ENCODE peak calls at places on chromosomes 12 and 14, in six cellular contexts. P is fibroblast of pulmonary artery; O is CD4-positive, alpha-beta T cell; S is foreskin keratinocyte; G is neural progenitor cell; L is vagina. K is an unnamed sample.

GRCh38 chr12:98653866-98654493 is 8.9 kb downstream of the APAF1 start:
- DNase-seq in P (peak), O (no peak), S (peak), G (peak), L (no peak), K (no peak)

GRCh38 chr12:66693901-66694513 is 15.1 kb upstream of the GRIP1 start:
- DNase-seq in P (peak), O (no peak), S (peak), G (peak), L (no peak), K (peak)

GRCh38 chr14:75257241-75257640 is 21.4 kb upstream of the FOS start:
- DNase-seq in P (peak), O (no peak), S (peak), G (no peak), L (no peak), K (no peak)

GRCh38 chr12:69238589-69239285 is 632 bp upstream of the CPSF6 start:
- DNase-seq in P (peak), O (no peak), S (no peak), G (no peak), L (no peak), K (no peak)

GRCh38 chr14:21066882-21067502 is 3.1 kb upstream of the ARHGEF40 start:
- DNase-seq in P (no peak), O (no peak), S (peak), G (no peak), L (no peak), K (no peak)

GRCh38 chr14:92185559-92185958 is 63.8 kb downstream of the CPSF2 start:
- DNase-seq in P (no peak), O (no peak), S (no peak), G (no peak), L (no peak), K (no peak)

GRCh38 chr14:54444003-54444402 is 2.8 kb upstream of the CNIH1 start:
- DNase-seq in P (no peak), O (no peak), S (no peak), G (no peak), L (no peak), K (no peak)

GRCh38 chr14:68144051-68144681 is 324.6 kb downstream of the RAD51B start:
- DNase-seq in P (peak), O (no peak), S (peak), G (no peak), L (peak), K (no peak)

GRCh38 chr14:25607095-25607657 is 557.2 kb upstream of the STXBP6 start:
- DNase-seq in P (no peak), O (no peak), S (no peak), G (peak), L (no peak), K (no peak)

GRCh38 chr12:132140918-132141841 is 2.9 kb downstream of the DDX51 start:
- DNase-seq in P (no peak), O (no peak), S (no peak), G (no peak), L (no peak), K (no peak)

GRCh38 chr12:52032431-52032796 is 18.8 kb upstream of the NR4A1 start:
- DNase-seq in P (peak), O (no peak), S (peak), G (no peak), L (peak), K (no peak)

GRCh38 chr12:75208851-75209781 is 523 bp downstream of the KCNC2 start:
- DNase-seq in P (peak), O (no peak), S (peak), G (peak), L (no peak), K (peak)

GRCh38 chr12:69071091-69071370 is 138.1 kb upstream of the CPM start:
- DNase-seq in P (no peak), O (no peak), S (no peak), G (no peak), L (no peak), K (no peak)

GRCh38 chr12:132479938-132480619 is 9.9 kb upstream of the FBRSL1 start:
- DNase-seq in P (no peak), O (no peak), S (no peak), G (no peak), L (no peak), K (no peak)

GRCh38 chr12:76820888-76821482 is 57.1 kb downstream of the ZDHHC17 start:
- DNase-seq in P (peak), O (no peak), S (peak), G (peak), L (no peak), K (no peak)

GRCh38 chr12:124441443-124442190 is 125.8 kb downstream of the NCOR2 start:
- DNase-seq in P (peak), O (no peak), S (peak), G (no peak), L (no peak), K (no peak)

GRCh38 chr14:103243764-103244737 is 90.0 kb upstream of the EIF5 start:
- DNase-seq in P (peak), O (no peak), S (peak), G (no peak), L (no peak), K (no peak)

GRCh38 chr12:15738438-15739015 is 50.7 kb downstream of the EPS8 start:
- DNase-seq in P (no peak), O (no peak), S (no peak), G (no peak), L (no peak), K (no peak)

GRCh38 chr12:73815072-73815660 is 722.5 kb upstream of the ATXN7L3B start:
- DNase-seq in P (no peak), O (no peak), S (no peak), G (no peak), L (no peak), K (no peak)

GRCh38 chr14:39859314-39859713 is 427.1 kb upstream of the FBXO33 start:
- DNase-seq in P (no peak), O (no peak), S (no peak), G (no peak), L (no peak), K (no peak)

GRCh38 chr12:81757731-81758325 is 1.3 kb downstream of the PPFIA2 start:
- DNase-seq in P (no peak), O (no peak), S (no peak), G (no peak), L (no peak), K (no peak)

GRCh38 chr12:81759215-81759991 is at the start of gene PPFIA2:
- DNase-seq in P (peak), O (no peak), S (peak), G (peak), L (no peak), K (peak)

GRCh38 chr12:81758421-81759214 is 532 bp downstream of the PPFIA2 start:
- DNase-seq in P (peak), O (no peak), S (peak), G (peak), L (no peak), K (peak)
- TF ChIP-seq CTCF in P (no peak), O (no peak), S (no peak), G (no peak), L (no peak), K (no peak)

GRCh38 chr14:24392327-24393098 is 6.3 kb upstream of the NYNRIN start:
- DNase-seq in P (peak), O (no peak), S (peak), G (no peak), L (no peak), K (no peak)
- TF ChIP-seq CTCF in P (peak), O (no peak), S (peak), G (no peak), L (no peak), K (no peak)

GRCh38 chr12:88947486-88948043 is 367.3 kb upstream of the KITLG start:
- DNase-seq in P (no peak), O (no peak), S (no peak), G (no peak), L (no peak), K (no peak)
- TF ChIP-seq CTCF in P (peak), O (no peak), S (peak), G (peak), L (no peak), K (no peak)

DNA sequence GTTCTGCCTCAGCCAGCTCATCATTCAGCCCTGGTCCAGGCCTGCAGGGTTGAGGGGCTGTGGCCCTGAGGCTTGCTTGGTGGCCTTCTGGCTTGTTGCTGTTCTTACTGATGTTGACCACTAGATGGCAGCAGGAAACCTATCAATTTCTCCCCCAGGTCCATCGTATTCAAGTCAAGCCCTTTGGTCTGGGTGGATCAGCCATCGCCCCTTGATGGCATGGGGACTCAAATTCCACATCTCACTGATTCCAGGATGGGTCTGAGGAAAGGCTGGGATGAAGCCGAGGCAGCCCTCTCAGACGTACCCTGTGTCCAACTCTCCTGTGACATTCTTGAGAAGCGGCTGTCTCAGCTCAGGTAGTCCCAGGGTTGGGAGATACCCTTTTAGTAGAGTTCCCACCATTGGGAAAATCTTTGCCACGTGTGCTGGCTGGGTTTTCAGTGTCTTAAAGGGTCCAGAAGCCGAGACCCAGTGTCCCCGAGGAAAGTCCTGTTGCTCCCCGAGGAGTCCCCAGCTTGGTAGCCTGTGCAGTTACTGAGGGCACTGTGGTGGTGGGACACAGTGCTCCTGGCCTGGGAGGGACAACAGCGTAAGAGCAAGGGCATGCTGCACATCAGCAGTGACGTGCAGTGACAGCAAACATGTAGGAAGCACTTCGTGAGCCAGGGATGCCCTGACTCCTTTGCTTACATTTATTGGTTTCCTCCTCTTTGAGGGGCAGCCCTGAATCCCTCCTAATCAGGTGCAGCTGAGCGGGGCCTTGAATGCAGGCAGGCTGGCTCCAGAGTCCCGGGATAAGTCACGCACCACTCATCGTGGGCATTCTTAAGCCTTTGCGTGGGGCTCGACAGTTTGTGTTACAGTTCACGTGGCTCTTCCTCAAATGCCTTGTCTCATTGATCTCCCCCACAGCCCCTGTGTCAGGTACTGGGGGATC is 58.6 kb downstream of the TSPAN9 start:
- DNase-seq in P (peak), O (peak), S (peak), G (peak), L (no peak), K (peak)
- TF ChIP-seq CTCF in P (peak), O (peak), S (peak), G (peak), L (peak), K (peak)

DNA sequence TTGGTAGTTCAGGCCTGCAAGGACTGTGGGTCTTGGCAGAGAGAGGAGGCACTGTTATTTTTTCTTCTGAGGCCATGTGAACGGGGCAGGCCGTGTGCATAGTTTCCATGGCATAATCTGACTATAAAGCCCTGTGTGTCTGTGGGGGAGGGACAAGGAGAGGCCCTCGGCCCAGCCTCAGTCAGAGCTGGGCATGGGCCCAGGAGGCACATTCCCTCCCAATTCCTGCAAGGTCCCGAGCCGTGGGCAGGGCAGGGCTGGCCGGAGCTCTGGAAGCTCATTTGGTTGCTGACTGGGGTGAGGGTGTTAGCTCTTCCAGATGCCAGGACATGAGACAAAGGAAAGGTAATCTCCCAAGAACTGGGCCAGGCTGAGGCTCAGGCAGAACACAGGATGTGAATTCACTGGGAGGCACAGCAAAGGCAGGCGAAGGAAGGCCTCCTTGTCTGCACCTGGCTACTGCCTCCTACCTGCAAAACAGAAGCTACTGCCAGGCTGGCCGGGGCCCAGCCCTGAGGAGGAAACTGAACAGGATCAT is 22.0 kb upstream of the PLEKHG3 start:
- DNase-seq in P (peak), O (no peak), S (peak), G (no peak), L (peak), K (no peak)
- TF ChIP-seq CTCF in P (no peak), O (no peak), S (peak), G (no peak), L (no peak), K (no peak)

DNA sequence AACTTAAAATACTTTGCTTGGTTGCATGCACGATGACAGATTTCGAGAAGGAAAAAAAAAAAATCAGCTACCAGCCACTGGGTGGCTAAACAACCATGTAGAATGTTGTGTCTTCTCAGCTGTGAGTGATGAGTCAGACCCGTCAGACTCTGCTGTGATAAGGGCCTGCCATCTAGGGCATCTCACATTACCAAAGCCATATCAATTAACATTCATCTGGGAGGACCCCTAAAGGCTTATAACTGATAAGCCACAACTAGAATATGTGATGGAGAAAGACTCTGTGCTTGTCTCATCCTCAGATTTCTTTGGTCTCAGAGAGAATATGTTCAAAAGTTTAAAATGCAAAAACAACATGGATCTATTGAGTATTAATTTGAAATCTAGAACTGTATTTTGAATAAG is 111.5 kb downstream of the PAX9 start:
- DNase-seq in P (peak), O (no peak), S (peak), G (no peak), L (no peak), K (no peak)
- TF ChIP-seq CTCF in P (no peak), O (no peak), S (peak), G (no peak), L (no peak), K (no peak)

GRCh38 chr14:23481992-23482813 is 12.7 kb downstream of the NGDN start:
- DNase-seq in P (no peak), O (no peak), S (no peak), G (peak), L (no peak), K (no peak)
- TF ChIP-seq CTCF in P (no peak), O (no peak), S (peak), G (peak), L (no peak), K (no peak)

DNA sequence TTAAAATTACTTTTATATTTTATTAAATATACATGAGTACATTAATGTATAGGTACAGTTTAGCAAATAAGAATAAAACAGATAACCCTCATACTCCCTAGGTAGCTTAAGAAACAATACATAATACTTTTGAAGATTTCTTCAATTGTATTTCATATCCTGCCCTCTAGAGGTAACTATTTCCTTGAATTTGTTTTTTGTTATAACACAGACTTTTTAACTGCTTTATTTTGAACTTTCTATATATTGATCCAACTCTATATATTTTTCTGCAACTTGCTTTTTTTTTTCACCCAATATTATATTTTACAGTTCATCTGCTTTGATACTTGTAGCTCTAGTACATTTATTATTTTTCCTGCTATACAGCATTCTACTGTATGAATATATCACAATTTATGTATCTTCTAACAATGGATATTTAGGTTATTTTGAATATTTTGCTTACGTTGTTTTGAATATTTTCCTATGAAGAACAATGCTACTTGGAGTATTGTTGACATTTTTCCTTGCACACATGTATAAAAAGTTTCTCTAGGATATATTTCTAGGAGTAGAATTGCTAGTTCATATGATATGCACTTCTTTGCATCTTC is 72.8 kb upstream of the ABCD2 start:
- DNase-seq in P (peak), O (no peak), S (peak), G (no peak), L (no peak), K (no peak)
- TF ChIP-seq CTCF in P (peak), O (peak), S (peak), G (peak), L (peak), K (peak)

K was measured in activated CD8-positive, alpha-beta T cell treated with anti-CD3 and anti-CD28 coated beads for 36 hours.